ENCODE peak calls at places on chromosome 3, in ten cellular contexts. S, O, Z, F, T, U, Y, D, C and Q are unnamed samples.

GRCh38 chr3:159858650-159859049 is 130.0 kb upstream of the IL12A start:
- DNase-seq in D (no peak), C (no peak), O (no peak), F (no peak), Z (no peak), U (no peak), T (no peak), S (no peak), Y (no peak), Q (no peak)

GRCh38 chr3:134299185-134299887 is 48.7 kb upstream of the RYK start:
- DNase-seq in Z (no peak), D (peak), S (peak), T (peak), U (peak), Y (no peak), C (no peak), F (no peak), O (no peak), Q (no peak)

GRCh38 chr3:55518451-55518850 is 31.3 kb upstream of the WNT5A start:
- DNase-seq in S (no peak), C (no peak), U (no peak), F (no peak), O (no peak), Z (no peak), Y (no peak), T (no peak), D (peak), Q (no peak)

GRCh38 chr3:136245691-136246090 is 4.4 kb upstream of the PCCB start:
- DNase-seq in D (no peak), F (no peak), O (no peak), Z (no peak), Y (no peak), C (no peak), S (no peak), U (no peak), T (no peak), Q (no peak)

GRCh38 chr3:114624676-114625181 is 330.9 kb downstream of the TIGIT start:
- DNase-seq in O (peak), S (peak), C (no peak), Z (no peak), Y (peak), T (peak), D (peak), U (peak), F (peak), Q (no peak)

GRCh38 chr3:20808864-20809263 is 622.9 kb upstream of the SGO1 start:
- DNase-seq in U (no peak), D (no peak), Y (no peak), S (no peak), F (no peak), T (no peak), C (no peak), Z (no peak), O (no peak), Q (no peak)

GRCh38 chr3:150223568-150223967 is 184.5 kb upstream of the TSC22D2 start:
- DNase-seq in Z (no peak), O (no peak), T (no peak), S (no peak), D (no peak), F (no peak), Y (no peak), C (no peak), U (no peak), Q (no peak)

GRCh38 chr3:156677120-156677479 is 2.7 kb downstream of the TIPARP start:
- DNase-seq in Y (no peak), C (no peak), F (no peak), Z (no peak), T (no peak), S (no peak), D (no peak), O (no peak), U (no peak), Q (no peak)

GRCh38 chr3:99319450-99319849 is 318.9 kb upstream of the COL8A1 start:
- DNase-seq in C (no peak), O (no peak), T (no peak), U (no peak), S (peak), Y (no peak), F (no peak), Z (no peak), D (no peak), Q (no peak)

GRCh38 chr3:174862666-174863065 is 3.5 kb downstream of the NAALADL2 start:
- DNase-seq in F (no peak), Y (peak), S (no peak), O (no peak), C (no peak), D (no peak), Z (no peak), T (no peak), U (peak), Q (no peak)

GRCh38 chr3:43956945-43957344 is 266.2 kb downstream of the ABHD5 start:
- DNase-seq in C (no peak), S (no peak), D (no peak), Y (no peak), Z (no peak), F (no peak), T (no peak), U (no peak), O (no peak), Q (no peak)

GRCh38 chr3:8567784-8568575 is 66.4 kb downstream of the LMCD1 start:
- DNase-seq in C (no peak), F (no peak), O (no peak), S (no peak), Z (no peak), D (no peak), Y (no peak), U (no peak), T (no peak), Q (no peak)

GRCh38 chr3:10910367-10910766 is 82.2 kb upstream of the SLC6A1 start:
- DNase-seq in Z (no peak), S (no peak), O (no peak), Y (no peak), C (no peak), U (no peak), T (no peak), F (no peak), D (no peak), Q (no peak)

GRCh38 chr3:177385831-177386301 is 188.6 kb upstream of the TBL1XR1 start:
- DNase-seq in T (no peak), Y (no peak), U (peak), O (peak), F (no peak), C (no peak), S (peak), D (peak), Z (no peak), Q (no peak)

GRCh38 chr3:115980709-115981108 is 357.4 kb downstream of the GAP43 start:
- DNase-seq in U (no peak), C (no peak), T (no peak), O (no peak), Z (no peak), S (no peak), F (no peak), Y (no peak), D (no peak), Q (no peak)

GRCh38 chr3:62622553-62623174 is 249.3 kb upstream of the FEZF2 start:
- DNase-seq in D (peak), C (no peak), O (peak), Y (peak), F (no peak), Z (no peak), T (peak), S (peak), U (peak), Q (no peak)

GRCh38 chr3:25665646-25666136 is 984 bp upstream of the TOP2B start:
- DNase-seq in Y (no peak), T (no peak), Z (no peak), S (no peak), O (no peak), C (no peak), D (no peak), F (no peak), U (no peak), Q (no peak)

GRCh38 chr3:108453541-108454057 is 56.8 kb downstream of the MYH15 start:
- DNase-seq in D (no peak), T (no peak), U (peak), Z (no peak), Y (no peak), O (no peak), F (no peak), S (peak), C (no peak), Q (no peak)

GRCh38 chr3:195007151-195007550 is 263.8 kb downstream of the XXYLT1 start:
- DNase-seq in Y (no peak), D (no peak), F (peak), U (no peak), C (no peak), S (no peak), O (no peak), T (no peak), Z (no peak), Q (no peak)

GRCh38 chr3:177931346-177931745 is 604.9 kb upstream of the KCNMB2 start:
- DNase-seq in Z (no peak), Y (no peak), S (no peak), T (no peak), O (no peak), F (no peak), C (no peak), U (no peak), D (no peak), Q (no peak)

GRCh38 chr3:47895241-47895640 is 92.3 kb downstream of the DHX30 start:
- DNase-seq in F (no peak), C (no peak), S (no peak), D (no peak), Y (no peak), O (no peak), Z (no peak), T (no peak), U (no peak), Q (no peak)